ENCODE peak calls at places on chromosomes 5 and 9, in six cellular contexts. R is AG04450, G is tibial artery, L is adrenal gland, M is AG04449, O is epithelial cell of esophagus. A is an unnamed sample.

GRCh38 chr9:110015759-110016158 is 192.2 kb downstream of the C9orf152 start:
- DNase-seq in O (peak), G (no peak), L (no peak), R (peak), M (no peak), A (no peak)

GRCh38 chr5:178291969-178292825 is 59.6 kb upstream of the PHYKPL start:
- DNase-seq in O (no peak), R (no peak), M (no peak), L (no peak), G (peak), A (no peak)

GRCh38 chr9:136712690-136713554 is 550 bp downstream of the DIPK1B start:
- DNase-seq in G (no peak), R (no peak), L (no peak), M (no peak), O (no peak), A (no peak)

GRCh38 chr5:81233080-81233634 is at the start of gene CKMT2:
- DNase-seq in M (no peak), L (peak), O (peak), R (no peak), G (peak), A (no peak)

GRCh38 chr5:149641000-149641576 is 59.8 kb downstream of the ARHGEF37 start:
- DNase-seq in O (no peak), M (no peak), G (peak), R (no peak), L (peak), A (no peak)

GRCh38 chr9:98985596-98985995 is 41.9 kb downstream of the COL15A1 start:
- DNase-seq in R (no peak), O (no peak), G (peak), M (no peak), L (no peak), A (no peak)

GRCh38 chr5:560792-561166 is 36.5 kb upstream of the SLC9A3 start:
- DNase-seq in L (no peak), M (no peak), R (no peak), G (no peak), O (no peak), A (no peak)

GRCh38 chr9:93009337-93010015 is 49.0 kb upstream of the SUSD3 start:
- DNase-seq in O (no peak), L (no peak), M (no peak), G (no peak), R (no peak), A (no peak)

GRCh38 chr5:51389582-51390463 is 6.6 kb downstream of the ISL1 start:
- DNase-seq in O (peak), M (no peak), G (no peak), L (no peak), R (no peak), A (no peak)

GRCh38 chr5:36462295-36463021 is 143.9 kb upstream of the SLC1A3 start:
- DNase-seq in M (no peak), O (peak), L (no peak), R (no peak), G (no peak), A (no peak)

GRCh38 chr5:16935271-16936149 is 578 bp downstream of the MYO10 start:
- DNase-seq in L (no peak), M (no peak), O (peak), G (peak), R (no peak), A (peak)

GRCh38 chr9:124238546-124239140 is 19.1 kb upstream of the NEK6 start:
- DNase-seq in G (peak), O (no peak), M (no peak), L (no peak), R (no peak), A (no peak)

DNA sequence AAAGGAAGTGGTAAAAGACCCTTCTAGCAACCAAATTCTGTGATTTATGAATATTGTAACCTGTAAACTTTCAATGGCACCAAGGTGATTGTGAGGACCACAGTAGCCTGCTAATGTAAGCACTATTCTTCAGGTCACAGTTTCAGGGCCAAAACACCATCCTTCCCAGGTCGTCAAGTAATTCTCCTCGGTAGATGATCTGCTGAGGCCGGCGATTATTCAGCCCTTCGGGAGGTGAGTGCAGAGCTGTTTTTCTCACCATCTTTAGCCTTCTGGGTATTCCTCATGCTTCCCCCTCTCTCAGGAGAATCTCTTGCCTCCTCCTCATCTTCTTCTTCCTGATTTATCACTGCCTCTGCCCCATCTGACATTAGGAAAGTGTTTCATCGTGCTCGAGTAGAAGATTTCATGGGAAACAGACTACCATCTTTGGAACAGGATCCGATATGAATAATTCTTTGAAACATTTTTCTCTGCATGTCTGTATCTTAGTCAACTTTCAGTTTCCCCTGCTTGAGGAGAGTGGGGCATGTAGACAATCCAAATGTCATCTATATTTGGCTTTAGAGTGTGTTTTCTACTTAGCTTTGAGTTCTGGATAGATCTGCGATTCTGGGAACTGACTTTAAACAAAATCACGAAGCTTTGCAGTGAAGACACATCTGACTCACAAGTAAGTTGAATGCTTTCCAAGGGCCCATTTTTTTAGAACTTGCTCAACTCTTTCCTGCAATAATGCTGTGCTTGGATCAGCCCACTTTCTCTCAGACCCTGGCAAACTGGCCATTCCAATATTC is 173.9 kb downstream of the AOPEP start:
- DNase-seq in L (peak), G (no peak), M (peak), O (peak), R (peak), A (no peak)
- H3K4me3 ChIP-seq in L (no peak), G (peak), M (no peak), O (no peak), R (peak), A (no peak)

GRCh38 chr5:59357421-59357977 is 536.0 kb downstream of the PDE4D start:
- DNase-seq in O (no peak), G (no peak), L (no peak), R (no peak), M (no peak), A (no peak)
- H3K4me3 ChIP-seq in O (no peak), G (no peak), L (no peak), R (no peak), M (no peak), A (no peak)

GRCh38 chr5:142107729-142108431 is 699 bp upstream of the NDFIP1 start:
- DNase-seq in L (no peak), O (no peak), R (no peak), M (no peak), G (no peak), A (no peak)
- H3K4me3 ChIP-seq in L (no peak), O (no peak), R (peak), M (peak), G (peak), A (peak)

GRCh38 chr5:172188893-172189692 is 1.1 kb upstream of the STK10 start:
- DNase-seq in G (no peak), L (no peak), R (no peak), M (no peak), O (no peak), A (no peak)
- H3K4me3 ChIP-seq in G (peak), L (no peak), R (peak), M (peak), O (no peak), A (peak)

GRCh38 chr5:38758774-38759423 is 86.9 kb upstream of the OSMR start:
- DNase-seq in G (no peak), R (no peak), M (no peak), O (no peak), L (no peak), A (no peak)
- H3K4me3 ChIP-seq in G (no peak), R (no peak), M (no peak), O (no peak), L (no peak), A (no peak)

GRCh38 chr5:115623632-115624031 is 2.2 kb downstream of the TMED7 start:
- DNase-seq in R (no peak), L (no peak), G (no peak), O (no peak), M (no peak), A (no peak)
- H3K4me3 ChIP-seq in R (peak), L (no peak), G (peak), O (peak), M (peak), A (no peak)